ENCODE peak calls at places on chromosomes 11 and 22, in eight cellular contexts. One of them, this sample, is unnamed.

GRCh38 chr11:126510621-126511370 is 155.3 kb downstream of the ST3GAL4 start:
- DNase-seq in IMR-90: peak
- DNase-seq in sigmoid colon: peak
- DNase-seq in H7: no peak
- DNase-seq in posterior cingulate gyrus: no peak
- DNase-seq in stimulated activated CD4-positive, alpha-beta T cell treated with anti-CD3 and anti-CD28 coated beads, TNF-alpha, amount 100 ng/mL, for 48 hours: no peak
- DNase-seq in SK-N-SH: no peak
- DNase-seq in M059J: no peak
- DNase-seq in this sample: no peak

GRCh38 chr11:7673724-7674434 is 579 bp upstream of the CYB5R2 start:
- DNase-seq in IMR-90: no peak
- DNase-seq in sigmoid colon: peak
- DNase-seq in H7: peak
- DNase-seq in posterior cingulate gyrus: no peak
- DNase-seq in stimulated activated CD4-positive, alpha-beta T cell treated with anti-CD3 and anti-CD28 coated beads, TNF-alpha, amount 100 ng/mL, for 48 hours: no peak
- DNase-seq in SK-N-SH: peak
- DNase-seq in M059J: no peak
- DNase-seq in this sample: no peak

GRCh38 chr11:119794141-119794665 is 65.2 kb upstream of the NECTIN1 start:
- DNase-seq in IMR-90: no peak
- DNase-seq in sigmoid colon: no peak
- DNase-seq in H7: no peak
- DNase-seq in posterior cingulate gyrus: no peak
- DNase-seq in stimulated activated CD4-positive, alpha-beta T cell treated with anti-CD3 and anti-CD28 coated beads, TNF-alpha, amount 100 ng/mL, for 48 hours: no peak
- DNase-seq in SK-N-SH: no peak
- DNase-seq in M059J: no peak
- DNase-seq in this sample: no peak

GRCh38 chr11:2480874-2481220 is 36.0 kb downstream of the KCNQ1 start:
- DNase-seq in IMR-90: no peak
- DNase-seq in sigmoid colon: no peak
- DNase-seq in H7: no peak
- DNase-seq in posterior cingulate gyrus: no peak
- DNase-seq in stimulated activated CD4-positive, alpha-beta T cell treated with anti-CD3 and anti-CD28 coated beads, TNF-alpha, amount 100 ng/mL, for 48 hours: no peak
- DNase-seq in SK-N-SH: no peak
- DNase-seq in M059J: no peak
- DNase-seq in this sample: peak

GRCh38 chr11:77065878-77066228 is 918 bp upstream of the CAPN5 start:
- DNase-seq in IMR-90: peak
- DNase-seq in sigmoid colon: peak
- DNase-seq in H7: no peak
- DNase-seq in posterior cingulate gyrus: peak
- DNase-seq in stimulated activated CD4-positive, alpha-beta T cell treated with anti-CD3 and anti-CD28 coated beads, TNF-alpha, amount 100 ng/mL, for 48 hours: no peak
- DNase-seq in SK-N-SH: no peak
- DNase-seq in M059J: no peak
- DNase-seq in this sample: no peak

GRCh38 chr11:36399236-36399635 is 103.1 kb downstream of the PRR5L start:
- DNase-seq in IMR-90: no peak
- DNase-seq in sigmoid colon: no peak
- DNase-seq in H7: no peak
- DNase-seq in posterior cingulate gyrus: no peak
- DNase-seq in stimulated activated CD4-positive, alpha-beta T cell treated with anti-CD3 and anti-CD28 coated beads, TNF-alpha, amount 100 ng/mL, for 48 hours: no peak
- DNase-seq in SK-N-SH: no peak
- DNase-seq in M059J: no peak
- DNase-seq in this sample: peak

GRCh38 chr11:27471588-27472397 is 797 bp downstream of the LGR4 start:
- DNase-seq in IMR-90: no peak
- DNase-seq in sigmoid colon: peak
- DNase-seq in H7: peak
- DNase-seq in posterior cingulate gyrus: peak
- DNase-seq in stimulated activated CD4-positive, alpha-beta T cell treated with anti-CD3 and anti-CD28 coated beads, TNF-alpha, amount 100 ng/mL, for 48 hours: no peak
- DNase-seq in SK-N-SH: peak
- DNase-seq in M059J: peak
- DNase-seq in this sample: peak

GRCh38 chr11:65275906-65276305 is 14.1 kb downstream of the POLA2 start:
- DNase-seq in IMR-90: no peak
- DNase-seq in sigmoid colon: peak
- DNase-seq in H7: no peak
- DNase-seq in posterior cingulate gyrus: no peak
- DNase-seq in stimulated activated CD4-positive, alpha-beta T cell treated with anti-CD3 and anti-CD28 coated beads, TNF-alpha, amount 100 ng/mL, for 48 hours: no peak
- DNase-seq in SK-N-SH: no peak
- DNase-seq in M059J: no peak
- DNase-seq in this sample: no peak

GRCh38 chr11:117610045-117610444 is 187.0 kb downstream of the DSCAML1 start:
- DNase-seq in IMR-90: peak
- DNase-seq in sigmoid colon: no peak
- DNase-seq in H7: no peak
- DNase-seq in posterior cingulate gyrus: no peak
- DNase-seq in stimulated activated CD4-positive, alpha-beta T cell treated with anti-CD3 and anti-CD28 coated beads, TNF-alpha, amount 100 ng/mL, for 48 hours: no peak
- DNase-seq in SK-N-SH: no peak
- DNase-seq in M059J: peak
- DNase-seq in this sample: no peak

GRCh38 chr22:37303821-37304274 is 21.5 kb downstream of the CYTH4 start:
- DNase-seq in IMR-90: peak
- DNase-seq in sigmoid colon: no peak
- DNase-seq in H7: no peak
- DNase-seq in posterior cingulate gyrus: no peak
- DNase-seq in stimulated activated CD4-positive, alpha-beta T cell treated with anti-CD3 and anti-CD28 coated beads, TNF-alpha, amount 100 ng/mL, for 48 hours: peak
- DNase-seq in SK-N-SH: no peak
- DNase-seq in M059J: peak
- DNase-seq in this sample: peak

GRCh38 chr11:15497366-15497765 is 382.6 kb downstream of the INSC start:
- DNase-seq in IMR-90: no peak
- DNase-seq in sigmoid colon: no peak
- DNase-seq in H7: peak
- DNase-seq in posterior cingulate gyrus: no peak
- DNase-seq in stimulated activated CD4-positive, alpha-beta T cell treated with anti-CD3 and anti-CD28 coated beads, TNF-alpha, amount 100 ng/mL, for 48 hours: no peak
- DNase-seq in SK-N-SH: no peak
- DNase-seq in M059J: no peak
- DNase-seq in this sample: no peak

GRCh38 chr11:69313992-69314391 is 20.0 kb downstream of the MYEOV start:
- DNase-seq in IMR-90: no peak
- DNase-seq in sigmoid colon: peak
- DNase-seq in H7: no peak
- DNase-seq in posterior cingulate gyrus: no peak
- DNase-seq in stimulated activated CD4-positive, alpha-beta T cell treated with anti-CD3 and anti-CD28 coated beads, TNF-alpha, amount 100 ng/mL, for 48 hours: no peak
- DNase-seq in SK-N-SH: no peak
- DNase-seq in M059J: no peak
- DNase-seq in this sample: no peak

GRCh38 chr11:75531325-75531724 is 5.6 kb upstream of the GDPD5 start:
- DNase-seq in IMR-90: no peak
- DNase-seq in sigmoid colon: no peak
- DNase-seq in H7: no peak
- DNase-seq in posterior cingulate gyrus: no peak
- DNase-seq in stimulated activated CD4-positive, alpha-beta T cell treated with anti-CD3 and anti-CD28 coated beads, TNF-alpha, amount 100 ng/mL, for 48 hours: no peak
- DNase-seq in SK-N-SH: no peak
- DNase-seq in M059J: no peak
- DNase-seq in this sample: no peak

GRCh38 chr11:122843281-122844150 is 5.2 kb downstream of the CRTAM start:
- DNase-seq in IMR-90: no peak
- DNase-seq in sigmoid colon: no peak
- DNase-seq in H7: no peak
- DNase-seq in posterior cingulate gyrus: no peak
- DNase-seq in stimulated activated CD4-positive, alpha-beta T cell treated with anti-CD3 and anti-CD28 coated beads, TNF-alpha, amount 100 ng/mL, for 48 hours: peak
- DNase-seq in SK-N-SH: no peak
- DNase-seq in M059J: no peak
- DNase-seq in this sample: no peak

GRCh38 chr22:19687561-19688300 is 26.6 kb upstream of the SEPTIN5 start:
- DNase-seq in IMR-90: no peak
- DNase-seq in sigmoid colon: no peak
- DNase-seq in H7: peak
- DNase-seq in posterior cingulate gyrus: no peak
- DNase-seq in stimulated activated CD4-positive, alpha-beta T cell treated with anti-CD3 and anti-CD28 coated beads, TNF-alpha, amount 100 ng/mL, for 48 hours: no peak
- DNase-seq in SK-N-SH: no peak
- DNase-seq in M059J: no peak
- DNase-seq in this sample: peak

GRCh38 chr11:65491614-65492386 is 7.0 kb upstream of the MALAT1 start:
- DNase-seq in IMR-90: peak
- DNase-seq in sigmoid colon: peak
- DNase-seq in H7: no peak
- DNase-seq in posterior cingulate gyrus: no peak
- DNase-seq in stimulated activated CD4-positive, alpha-beta T cell treated with anti-CD3 and anti-CD28 coated beads, TNF-alpha, amount 100 ng/mL, for 48 hours: no peak
- DNase-seq in SK-N-SH: no peak
- DNase-seq in M059J: peak
- DNase-seq in this sample: peak

GRCh38 chr11:70244698-70245097 is 25.8 kb upstream of the PPFIA1 start:
- DNase-seq in IMR-90: peak
- DNase-seq in sigmoid colon: no peak
- DNase-seq in H7: no peak
- DNase-seq in posterior cingulate gyrus: no peak
- DNase-seq in stimulated activated CD4-positive, alpha-beta T cell treated with anti-CD3 and anti-CD28 coated beads, TNF-alpha, amount 100 ng/mL, for 48 hours: no peak
- DNase-seq in SK-N-SH: no peak
- DNase-seq in M059J: peak
- DNase-seq in this sample: no peak

GRCh38 chr11:57703341-57703740 is 8.7 kb downstream of the MED19 start:
- DNase-seq in IMR-90: peak
- DNase-seq in sigmoid colon: no peak
- DNase-seq in H7: no peak
- DNase-seq in posterior cingulate gyrus: no peak
- DNase-seq in stimulated activated CD4-positive, alpha-beta T cell treated with anti-CD3 and anti-CD28 coated beads, TNF-alpha, amount 100 ng/mL, for 48 hours: no peak
- DNase-seq in SK-N-SH: no peak
- DNase-seq in M059J: no peak
- DNase-seq in this sample: no peak